ENCODE peak calls at places on chromosomes 11 and 22, in five cellular contexts. J is Peyer's patch, G is thyroid gland, T is ascending aorta, M is neuronal stem cell. X is an unnamed sample. For H3K4me1, the result is how much of the 10 kb centered on the place peaks cover.

GRCh38 chr22:23397008-23397617 is 183.0 kb downstream of the IGLL1 start:
- DNase-seq in J (peak), G (no peak), T (peak), M (no peak), X (no peak)

GRCh38 chr11:83294208-83294607 is 8.0 kb upstream of the CCDC90B start:
- DNase-seq in J (no peak), G (no peak), T (no peak), M (no peak), X (no peak)

GRCh38 chr22:44567846-44568493 is 69.9 kb upstream of the RTL6 start:
- DNase-seq in J (peak), G (peak), T (peak), M (no peak), X (peak)

GRCh38 chr22:38310518-38311330 is 6.5 kb downstream of the CSNK1E start:
- DNase-seq in J (no peak), G (no peak), T (no peak), M (no peak), X (no peak)

GRCh38 chr11:92941676-92942571 is 27.5 kb upstream of the MTNR1B start:
- DNase-seq in J (no peak), G (peak), T (no peak), M (peak), X (peak)

GRCh38 chr22:19811811-19812771 is 42.6 kb downstream of the GNB1L start:
- DNase-seq in J (peak), G (no peak), T (peak), M (no peak), X (no peak)

GRCh38 chr11:92297551-92298237 is 73.1 kb downstream of the FAT3 start:
- DNase-seq in J (no peak), G (no peak), T (no peak), M (no peak), X (no peak)

GRCh38 chr22:36773935-36774334 is 2.0 kb downstream of the IFT27 start:
- DNase-seq in J (no peak), G (peak), T (no peak), M (no peak), X (peak)

GRCh38 chr11:134124660-134125451 is 56.0 kb downstream of the JAM3 start:
- DNase-seq in J (peak), G (peak), T (no peak), M (peak), X (peak)

GRCh38 chr11:58742981-58743880 is 11.5 kb upstream of the GLYAT start:
- DNase-seq in J (no peak), G (no peak), T (no peak), M (no peak), X (no peak)

GRCh38 chr22:43337385-43337784 is 5.8 kb downstream of the SCUBE1 start:
- DNase-seq in J (no peak), G (no peak), T (no peak), M (no peak), X (no peak)

GRCh38 chr11:88012456-88012855 is 162.8 kb downstream of the RAB38 start:
- DNase-seq in J (no peak), G (no peak), T (no peak), M (no peak), X (no peak)
- H3K4me1 ChIP-seq in J (under half), G (under half), T (under half), M (under half), X (under half)

GRCh38 chr11:67027943-67028542 is 5.1 kb downstream of the SYT12 start:
- DNase-seq in J (peak), G (no peak), T (no peak), M (no peak), X (no peak)
- H3K4me1 ChIP-seq in J (under half), G (under half), T (under half), M (under half), X (under half)

GRCh38 chr11:125091877-125092664 is 19.4 kb downstream of the TMEM218 start:
- DNase-seq in J (no peak), G (no peak), T (no peak), M (no peak), X (no peak)
- H3K4me1 ChIP-seq in J (under half), G (under half), T (under half), M (under half), X (under half)

GRCh38 chr11:114085965-114086364 is 26.5 kb downstream of the ZBTB16 start:
- DNase-seq in J (peak), G (peak), T (peak), M (no peak), X (peak)
- H3K4me1 ChIP-seq in J (under half), G (half or more), T (half or more), M (under half), X (half or more)

DNA sequence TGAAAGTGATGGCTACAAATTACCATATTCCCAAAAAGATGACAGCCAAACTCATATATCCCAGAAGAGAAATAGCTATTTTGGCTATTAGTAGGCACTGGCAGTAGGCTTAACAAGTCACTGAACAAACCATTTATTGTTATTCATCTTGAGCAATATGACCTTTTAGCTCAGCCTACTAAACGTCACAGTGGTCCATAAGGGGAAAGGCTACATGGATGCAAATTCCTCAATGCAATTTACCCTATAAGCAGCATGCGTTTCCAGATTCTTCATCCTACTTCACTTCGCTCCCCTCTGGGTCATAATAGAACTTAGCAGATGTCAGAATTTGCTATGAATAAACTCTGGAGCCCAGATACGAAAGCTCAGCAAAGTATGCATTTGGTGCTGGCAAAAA is 114.0 kb downstream of the SIK3 start:
- DNase-seq in J (no peak), G (no peak), T (no peak), M (no peak), X (no peak)
- H3K4me1 ChIP-seq in J (under half), G (half or more), T (under half), M (under half), X (under half)